ENCODE peak calls at places on chromosomes 5 and 9, in five cellular contexts. One of them, this sample, is unnamed.

GRCh38 chr5:75678155-75678554 is 39.1 kb downstream of the POC5 start:
- DNase-seq in esophagus squamous epithelium: no peak
- DNase-seq in epithelial cell of esophagus: no peak
- DNase-seq in tibial artery: no peak
- DNase-seq in ovary: no peak
- DNase-seq in this sample: no peak

GRCh38 chr9:73423891-73424290 is 272.2 kb downstream of the ANXA1 start:
- DNase-seq in epithelial cell of esophagus: peak
- DNase-seq in tibial artery: no peak
- DNase-seq in esophagus squamous epithelium: no peak
- DNase-seq in ovary: no peak
- DNase-seq in this sample: no peak

GRCh38 chr5:180825768-180826525 is 23.3 kb upstream of the MGAT1 start:
- DNase-seq in ovary: no peak
- DNase-seq in tibial artery: peak
- DNase-seq in epithelial cell of esophagus: peak
- DNase-seq in esophagus squamous epithelium: no peak
- DNase-seq in this sample: peak

GRCh38 chr5:61311836-61312808 is 19.9 kb upstream of the ZSWIM6 start:
- DNase-seq in epithelial cell of esophagus: peak
- DNase-seq in esophagus squamous epithelium: no peak
- DNase-seq in ovary: no peak
- DNase-seq in tibial artery: no peak
- DNase-seq in this sample: peak

GRCh38 chr5:124718376-124718775 is 28.1 kb downstream of the ZNF608 start:
- DNase-seq in ovary: no peak
- DNase-seq in esophagus squamous epithelium: no peak
- DNase-seq in tibial artery: no peak
- DNase-seq in epithelial cell of esophagus: no peak
- DNase-seq in this sample: no peak

GRCh38 chr5:135913713-135914626 is 18.3 kb upstream of the IL9 start:
- DNase-seq in epithelial cell of esophagus: no peak
- DNase-seq in ovary: no peak
- DNase-seq in tibial artery: no peak
- DNase-seq in esophagus squamous epithelium: no peak
- DNase-seq in this sample: no peak

GRCh38 chr5:94245608-94246007 is 372.8 kb downstream of the KIAA0825 start:
- DNase-seq in esophagus squamous epithelium: no peak
- DNase-seq in tibial artery: no peak
- DNase-seq in epithelial cell of esophagus: peak
- DNase-seq in ovary: no peak
- DNase-seq in this sample: peak

GRCh38 chr5:38433160-38433861 is 123.1 kb downstream of the LIFR start:
- DNase-seq in esophagus squamous epithelium: no peak
- DNase-seq in epithelial cell of esophagus: no peak
- DNase-seq in ovary: peak
- DNase-seq in tibial artery: no peak
- DNase-seq in this sample: peak

GRCh38 chr5:82257729-82258128 is 20.4 kb downstream of the RPS23 start:
- DNase-seq in ovary: no peak
- DNase-seq in tibial artery: no peak
- DNase-seq in epithelial cell of esophagus: no peak
- DNase-seq in esophagus squamous epithelium: no peak
- DNase-seq in this sample: no peak

GRCh38 chr5:142428773-142429473 is 104.1 kb upstream of the SPRY4 start:
- DNase-seq in tibial artery: no peak
- DNase-seq in epithelial cell of esophagus: no peak
- DNase-seq in ovary: no peak
- DNase-seq in esophagus squamous epithelium: no peak
- DNase-seq in this sample: no peak

GRCh38 chr9:92774274-92774673 is 9.6 kb upstream of the BICD2 start:
- DNase-seq in ovary: no peak
- DNase-seq in tibial artery: no peak
- DNase-seq in esophagus squamous epithelium: no peak
- DNase-seq in epithelial cell of esophagus: peak
- DNase-seq in this sample: peak

GRCh38 chr9:127214421-127215265 is 49.9 kb upstream of the GARNL3 start:
- DNase-seq in esophagus squamous epithelium: no peak
- DNase-seq in epithelial cell of esophagus: peak
- DNase-seq in ovary: no peak
- DNase-seq in tibial artery: peak
- DNase-seq in this sample: peak

GRCh38 chr9:106700676-106701075 is 162.3 kb upstream of the ZNF462 start:
- DNase-seq in esophagus squamous epithelium: no peak
- DNase-seq in tibial artery: no peak
- DNase-seq in epithelial cell of esophagus: peak
- DNase-seq in ovary: no peak
- DNase-seq in this sample: no peak

GRCh38 chr5:150497274-150497988 is 10.5 kb upstream of the NDST1 start:
- DNase-seq in ovary: peak
- DNase-seq in tibial artery: peak
- DNase-seq in esophagus squamous epithelium: no peak
- DNase-seq in epithelial cell of esophagus: peak
- DNase-seq in this sample: peak

GRCh38 chr5:17123010-17123409 is 94.4 kb upstream of the BASP1 start:
- DNase-seq in ovary: no peak
- DNase-seq in esophagus squamous epithelium: no peak
- DNase-seq in tibial artery: no peak
- DNase-seq in epithelial cell of esophagus: no peak
- DNase-seq in this sample: no peak

GRCh38 chr5:166639151-166639550 is 1652.3 kb upstream of the WWC1 start:
- DNase-seq in esophagus squamous epithelium: no peak
- DNase-seq in epithelial cell of esophagus: no peak
- DNase-seq in ovary: no peak
- DNase-seq in tibial artery: no peak
- DNase-seq in this sample: no peak

GRCh38 chr9:136624184-136624951 is 38.3 kb upstream of the EGFL7 start:
- DNase-seq in tibial artery: no peak
- DNase-seq in esophagus squamous epithelium: no peak
- DNase-seq in ovary: no peak
- DNase-seq in epithelial cell of esophagus: peak
- DNase-seq in this sample: no peak

GRCh38 chr9:16625106-16625505 is 245.4 kb downstream of the BNC2 start:
- DNase-seq in esophagus squamous epithelium: no peak
- DNase-seq in ovary: no peak
- DNase-seq in tibial artery: no peak
- DNase-seq in epithelial cell of esophagus: no peak
- DNase-seq in this sample: no peak

GRCh38 chr9:7192266-7192665 is 434.5 kb downstream of the KDM4C start:
- DNase-seq in ovary: no peak
- DNase-seq in esophagus squamous epithelium: no peak
- DNase-seq in epithelial cell of esophagus: no peak
- DNase-seq in tibial artery: no peak
- DNase-seq in this sample: no peak

GRCh38 chr9:127942152-127943010 is 4.7 kb upstream of the DPM2 start:
- DNase-seq in esophagus squamous epithelium: no peak
- DNase-seq in epithelial cell of esophagus: peak
- DNase-seq in tibial artery: peak
- DNase-seq in ovary: peak
- DNase-seq in this sample: peak

GRCh38 chr9:74573792-74574191 is 76.7 kb downstream of the RORB start:
- DNase-seq in epithelial cell of esophagus: no peak
- DNase-seq in tibial artery: no peak
- DNase-seq in ovary: no peak
- DNase-seq in esophagus squamous epithelium: no peak
- DNase-seq in this sample: peak

GRCh38 chr5:127770272-127770671 is 67.1 kb downstream of the CCDC192 start:
- DNase-seq in ovary: no peak
- DNase-seq in tibial artery: no peak
- DNase-seq in epithelial cell of esophagus: no peak
- DNase-seq in esophagus squamous epithelium: no peak
- DNase-seq in this sample: no peak

GRCh38 chr5:5398046-5398445 is 24.4 kb upstream of the ICE1 start:
- DNase-seq in esophagus squamous epithelium: no peak
- DNase-seq in tibial artery: no peak
- DNase-seq in epithelial cell of esophagus: no peak
- DNase-seq in ovary: no peak
- DNase-seq in this sample: no peak

GRCh38 chr9:16223074-16223871 is 647.2 kb downstream of the BNC2 start:
- DNase-seq in ovary: no peak
- DNase-seq in esophagus squamous epithelium: no peak
- DNase-seq in tibial artery: no peak
- DNase-seq in epithelial cell of esophagus: peak
- DNase-seq in this sample: no peak

GRCh38 chr5:1161832-1162229 is 39.6 kb upstream of the SLC6A19 start:
- DNase-seq in esophagus squamous epithelium: no peak
- DNase-seq in epithelial cell of esophagus: peak
- DNase-seq in tibial artery: no peak
- DNase-seq in ovary: no peak
- DNase-seq in this sample: no peak

GRCh38 chr5:11780641-11781345 is 123.5 kb downstream of the CTNND2 start:
- DNase-seq in tibial artery: no peak
- DNase-seq in epithelial cell of esophagus: no peak
- DNase-seq in esophagus squamous epithelium: no peak
- DNase-seq in ovary: no peak
- DNase-seq in this sample: no peak

DNA sequence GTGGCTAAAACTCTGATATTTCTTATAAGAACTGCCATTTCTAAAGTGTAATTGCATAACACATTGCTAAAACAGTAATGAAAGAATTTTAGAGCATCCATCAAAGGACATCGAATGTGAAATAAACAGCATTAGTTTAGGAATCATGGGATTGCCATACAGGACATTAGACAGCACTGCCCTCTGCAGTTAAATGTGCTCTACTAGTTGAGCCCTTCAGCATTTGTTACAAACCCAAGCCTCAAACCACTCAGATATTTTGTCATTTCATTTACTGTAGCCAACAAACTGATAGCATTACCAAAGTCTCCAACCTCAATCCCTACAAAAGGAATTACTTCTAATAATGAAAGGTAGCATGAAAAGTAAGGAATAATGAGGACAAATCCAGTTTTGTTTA is 116.8 kb upstream of the COX7C start:
- DNase-seq in ovary: no peak
- DNase-seq in epithelial cell of esophagus: peak
- DNase-seq in tibial artery: no peak
- DNase-seq in esophagus squamous epithelium: no peak
- DNase-seq in this sample: no peak
- TF ChIP-seq CTCF in ovary: no peak
- TF ChIP-seq CTCF in epithelial cell of esophagus: peak
- TF ChIP-seq CTCF in tibial artery: peak
- TF ChIP-seq CTCF in esophagus squamous epithelium: no peak
- TF ChIP-seq CTCF in this sample: no peak

GRCh38 chr5:60261732-60262131 is 368.2 kb upstream of the PDE4D start:
- DNase-seq in epithelial cell of esophagus: no peak
- DNase-seq in tibial artery: no peak
- DNase-seq in ovary: no peak
- DNase-seq in esophagus squamous epithelium: no peak
- DNase-seq in this sample: no peak
- TF ChIP-seq CTCF in epithelial cell of esophagus: no peak
- TF ChIP-seq CTCF in tibial artery: no peak
- TF ChIP-seq CTCF in ovary: no peak
- TF ChIP-seq CTCF in esophagus squamous epithelium: no peak
- TF ChIP-seq CTCF in this sample: no peak

GRCh38 chr9:97852399-97853055 is 499 bp upstream of the FOXE1 start:
- DNase-seq in ovary: no peak
- DNase-seq in epithelial cell of esophagus: no peak
- DNase-seq in tibial artery: peak
- DNase-seq in esophagus squamous epithelium: no peak
- DNase-seq in this sample: no peak

GRCh38 chr9:97852001-97852398 is 1.0 kb upstream of the FOXE1 start:
- DNase-seq in esophagus squamous epithelium: no peak
- DNase-seq in epithelial cell of esophagus: no peak
- DNase-seq in ovary: no peak
- DNase-seq in tibial artery: no peak
- DNase-seq in this sample: no peak

GRCh38 chr9:97853844-97854695 is 1.0 kb downstream of the FOXE1 start:
- DNase-seq in tibial artery: no peak
- DNase-seq in esophagus squamous epithelium: no peak
- DNase-seq in ovary: no peak
- DNase-seq in epithelial cell of esophagus: peak
- DNase-seq in this sample: no peak

GRCh38 chr9:97854696-97855485 is 1.9 kb downstream of the FOXE1 start:
- DNase-seq in ovary: no peak
- DNase-seq in tibial artery: no peak
- DNase-seq in esophagus squamous epithelium: no peak
- DNase-seq in epithelial cell of esophagus: no peak
- DNase-seq in this sample: no peak

GRCh38 chr9:97853056-97853843 is at the start of gene FOXE1:
- DNase-seq in esophagus squamous epithelium: no peak
- DNase-seq in tibial artery: no peak
- DNase-seq in ovary: no peak
- DNase-seq in epithelial cell of esophagus: peak
- DNase-seq in this sample: no peak
- TF ChIP-seq CTCF in esophagus squamous epithelium: no peak
- TF ChIP-seq CTCF in tibial artery: no peak
- TF ChIP-seq CTCF in ovary: no peak
- TF ChIP-seq CTCF in epithelial cell of esophagus: no peak
- TF ChIP-seq CTCF in this sample: no peak

DNA sequence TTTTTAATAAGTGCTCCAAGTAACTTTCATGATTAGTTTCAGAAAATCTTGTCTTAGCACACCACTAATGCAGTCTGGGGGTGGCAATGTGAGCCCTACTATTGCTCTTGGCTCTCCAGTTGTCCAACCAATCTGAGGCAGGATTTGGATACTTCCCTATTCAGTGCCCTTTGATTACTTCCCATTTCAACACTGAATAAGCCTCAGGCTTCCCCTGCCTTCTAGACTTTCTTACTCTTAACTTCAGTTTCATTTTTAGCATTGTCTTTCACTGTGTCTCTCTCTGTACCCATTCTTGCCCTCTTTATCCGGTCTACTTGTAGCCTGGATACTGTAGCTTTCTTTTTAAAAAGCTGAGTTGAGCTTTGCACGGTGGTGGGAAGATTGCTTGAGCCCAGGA is 186.1 kb downstream of the C9orf152 start:
- DNase-seq in tibial artery: no peak
- DNase-seq in esophagus squamous epithelium: no peak
- DNase-seq in epithelial cell of esophagus: no peak
- DNase-seq in ovary: no peak
- DNase-seq in this sample: no peak
- TF ChIP-seq CTCF in tibial artery: no peak
- TF ChIP-seq CTCF in esophagus squamous epithelium: no peak
- TF ChIP-seq CTCF in epithelial cell of esophagus: no peak
- TF ChIP-seq CTCF in ovary: no peak
- TF ChIP-seq CTCF in this sample: no peak

GRCh38 chr5:113660848-113661247 is 147.4 kb downstream of the YTHDC2 start:
- DNase-seq in ovary: no peak
- DNase-seq in tibial artery: no peak
- DNase-seq in esophagus squamous epithelium: no peak
- DNase-seq in epithelial cell of esophagus: no peak
- DNase-seq in this sample: no peak

DNA sequence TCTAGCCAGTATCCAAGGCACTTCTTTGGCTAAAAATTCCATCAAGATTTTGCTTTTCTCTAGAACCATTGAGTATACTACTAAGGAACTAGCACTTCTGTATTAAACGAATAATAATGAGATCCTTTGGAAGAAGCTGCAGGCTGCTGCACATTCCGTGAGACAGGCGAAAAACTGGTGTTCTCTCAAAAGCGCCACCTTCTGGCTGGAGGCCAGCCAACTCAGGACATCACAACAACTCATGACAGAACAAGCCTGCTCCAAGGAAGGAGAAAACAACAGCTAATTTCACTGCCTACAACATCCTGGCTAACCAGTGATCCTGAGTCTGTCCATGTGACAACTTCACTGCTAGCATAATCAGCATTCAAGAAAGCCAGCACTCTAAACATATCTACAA is 150.4 kb downstream of the YTHDC2 start:
- DNase-seq in esophagus squamous epithelium: no peak
- DNase-seq in ovary: no peak
- DNase-seq in epithelial cell of esophagus: peak
- DNase-seq in tibial artery: no peak
- DNase-seq in this sample: peak
- TF ChIP-seq CTCF in esophagus squamous epithelium: no peak
- TF ChIP-seq CTCF in ovary: no peak
- TF ChIP-seq CTCF in epithelial cell of esophagus: peak
- TF ChIP-seq CTCF in tibial artery: no peak
- TF ChIP-seq CTCF in this sample: peak